ENCODE peak calls at places on chromosomes 1 and 21, in six cellular contexts. One of them, this sample, is unnamed.

GRCh38 chr1:206668874-206669410 is 15.8 kb upstream of the MAPKAPK2 start:
- DNase-seq in neural crest cell: no peak
- DNase-seq in HAP-1: no peak
- DNase-seq in NCI-H1048: no peak
- DNase-seq in mammary epithelial cell: no peak
- DNase-seq in ELR: no peak
- DNase-seq in this sample: no peak

GRCh38 chr1:192151176-192151575 is 7.1 kb upstream of the RGS18 start:
- DNase-seq in ELR: no peak
- DNase-seq in HAP-1: no peak
- DNase-seq in NCI-H1048: no peak
- DNase-seq in neural crest cell: no peak
- DNase-seq in mammary epithelial cell: no peak
- DNase-seq in this sample: no peak

GRCh38 chr1:248807067-248807737 is 18.5 kb downstream of the SH3BP5L start:
- DNase-seq in HAP-1: peak
- DNase-seq in NCI-H1048: peak
- DNase-seq in neural crest cell: peak
- DNase-seq in mammary epithelial cell: no peak
- DNase-seq in ELR: peak
- DNase-seq in this sample: peak

GRCh38 chr1:210535796-210536195 is 207.1 kb downstream of the HHAT start:
- DNase-seq in mammary epithelial cell: no peak
- DNase-seq in ELR: no peak
- DNase-seq in HAP-1: no peak
- DNase-seq in neural crest cell: no peak
- DNase-seq in NCI-H1048: no peak
- DNase-seq in this sample: no peak

GRCh38 chr1:23496490-23497181 is 12.7 kb upstream of the ASAP3 start:
- DNase-seq in HAP-1: no peak
- DNase-seq in mammary epithelial cell: no peak
- DNase-seq in ELR: no peak
- DNase-seq in NCI-H1048: no peak
- DNase-seq in neural crest cell: no peak
- DNase-seq in this sample: no peak

GRCh38 chr1:230935852-230936251 is 42.8 kb downstream of the TTC13 start:
- DNase-seq in NCI-H1048: no peak
- DNase-seq in HAP-1: no peak
- DNase-seq in neural crest cell: no peak
- DNase-seq in mammary epithelial cell: no peak
- DNase-seq in ELR: no peak
- DNase-seq in this sample: no peak

GRCh38 chr1:92922378-92923035 is 38.8 kb downstream of the DIPK1A start:
- DNase-seq in HAP-1: no peak
- DNase-seq in neural crest cell: no peak
- DNase-seq in mammary epithelial cell: no peak
- DNase-seq in NCI-H1048: no peak
- DNase-seq in ELR: peak
- DNase-seq in this sample: no peak

GRCh38 chr1:32742956-32743355 is 40.4 kb upstream of the SYNC start:
- DNase-seq in neural crest cell: no peak
- DNase-seq in mammary epithelial cell: peak
- DNase-seq in NCI-H1048: no peak
- DNase-seq in ELR: peak
- DNase-seq in HAP-1: peak
- DNase-seq in this sample: no peak

GRCh38 chr1:22509815-22510214 is 53.5 kb upstream of the EPHA8 start:
- DNase-seq in neural crest cell: no peak
- DNase-seq in ELR: no peak
- DNase-seq in NCI-H1048: no peak
- DNase-seq in HAP-1: no peak
- DNase-seq in mammary epithelial cell: peak
- DNase-seq in this sample: no peak

GRCh38 chr1:29502225-29502755 is 266.0 kb downstream of the PTPRU start:
- DNase-seq in HAP-1: no peak
- DNase-seq in ELR: no peak
- DNase-seq in mammary epithelial cell: no peak
- DNase-seq in NCI-H1048: no peak
- DNase-seq in neural crest cell: no peak
- DNase-seq in this sample: no peak

GRCh38 chr1:32063261-32063681 is 9.5 kb upstream of the TMEM39B start:
- DNase-seq in neural crest cell: no peak
- DNase-seq in NCI-H1048: no peak
- DNase-seq in mammary epithelial cell: peak
- DNase-seq in HAP-1: peak
- DNase-seq in ELR: peak
- DNase-seq in this sample: no peak

GRCh38 chr1:21874778-21875547 is 62.1 kb downstream of the HSPG2 start:
- DNase-seq in ELR: no peak
- DNase-seq in HAP-1: no peak
- DNase-seq in NCI-H1048: no peak
- DNase-seq in neural crest cell: no peak
- DNase-seq in mammary epithelial cell: no peak
- DNase-seq in this sample: no peak

GRCh38 chr1:28507247-28507645 is 1.4 kb downstream of the RCC1 start:
- DNase-seq in HAP-1: peak
- DNase-seq in neural crest cell: no peak
- DNase-seq in NCI-H1048: no peak
- DNase-seq in ELR: peak
- DNase-seq in mammary epithelial cell: no peak
- DNase-seq in this sample: no peak

GRCh38 chr1:210262897-210263272 is 30.3 kb downstream of the SERTAD4 start:
- DNase-seq in neural crest cell: no peak
- DNase-seq in mammary epithelial cell: no peak
- DNase-seq in HAP-1: no peak
- DNase-seq in ELR: no peak
- DNase-seq in NCI-H1048: no peak
- DNase-seq in this sample: no peak

GRCh38 chr1:176517484-176517883 is 54.5 kb downstream of the PAPPA2 start:
- DNase-seq in neural crest cell: no peak
- DNase-seq in mammary epithelial cell: peak
- DNase-seq in NCI-H1048: no peak
- DNase-seq in ELR: peak
- DNase-seq in HAP-1: no peak
- DNase-seq in this sample: no peak

GRCh38 chr1:115534106-115534505 is 107.7 kb upstream of the VANGL1 start:
- DNase-seq in neural crest cell: no peak
- DNase-seq in ELR: no peak
- DNase-seq in NCI-H1048: no peak
- DNase-seq in mammary epithelial cell: no peak
- DNase-seq in HAP-1: no peak
- DNase-seq in this sample: no peak

GRCh38 chr1:227542153-227543120 is 20.9 kb upstream of the ZNF678 start:
- DNase-seq in mammary epithelial cell: peak
- DNase-seq in ELR: peak
- DNase-seq in NCI-H1048: peak
- DNase-seq in neural crest cell: peak
- DNase-seq in HAP-1: no peak
- DNase-seq in this sample: peak

GRCh38 chr1:17014671-17015567 is 3.2 kb upstream of the ATP13A2 start:
- DNase-seq in NCI-H1048: no peak
- DNase-seq in ELR: no peak
- DNase-seq in mammary epithelial cell: no peak
- DNase-seq in neural crest cell: no peak
- DNase-seq in HAP-1: peak
- DNase-seq in this sample: no peak

GRCh38 chr21:33685613-33686197 is 43.4 kb downstream of the ITSN1 start:
- DNase-seq in ELR: peak
- DNase-seq in NCI-H1048: no peak
- DNase-seq in HAP-1: no peak
- DNase-seq in neural crest cell: no peak
- DNase-seq in mammary epithelial cell: peak
- DNase-seq in this sample: no peak

This sample was measured in iPS DF 6.9.